ENCODE peak calls at places on chromosomes 1 and 21, in six cellular contexts. C, Z, G, V, W and E are unnamed samples. For H3K9me3, the result is how much of the 10 kb centered on the place peaks cover.

GRCh38 chr1:150543500-150544143 is 5.6 kb upstream of the ADAMTSL4 start:
- DNase-seq in W (peak), V (no peak), C (peak), G (no peak), Z (no peak), E (peak)

GRCh38 chr1:181392613-181393170 is 90.6 kb upstream of the CACNA1E start:
- DNase-seq in V (no peak), W (no peak), G (no peak), C (no peak), Z (no peak), E (no peak)

GRCh38 chr1:207839083-207839413 is 71.9 kb downstream of the CD34 start:
- DNase-seq in W (no peak), C (no peak), V (no peak), G (no peak), Z (no peak), E (no peak)

GRCh38 chr1:173418107-173418985 is 58.8 kb upstream of the PRDX6 start:
- DNase-seq in C (peak), W (no peak), V (no peak), Z (no peak), G (no peak), E (no peak)

GRCh38 chr1:6265173-6265572 is 4.3 kb upstream of the GPR153 start:
- DNase-seq in C (no peak), V (no peak), G (no peak), W (no peak), Z (no peak), E (no peak)

GRCh38 chr1:195188821-195189220 is 1419.4 kb downstream of the KCNT2 start:
- DNase-seq in V (no peak), W (no peak), Z (no peak), G (no peak), C (no peak), E (no peak)

GRCh38 chr1:201888282-201889033 is at the start of gene SHISA4:
- DNase-seq in Z (peak), C (peak), V (peak), W (peak), G (peak), E (peak)

GRCh38 chr1:55692721-55693120 is 477.6 kb upstream of the USP24 start:
- DNase-seq in C (no peak), G (no peak), Z (no peak), W (no peak), V (no peak), E (no peak)

GRCh38 chr21:34545079-34545884 is 33.3 kb upstream of the KCNE1 start:
- DNase-seq in G (no peak), V (peak), W (no peak), Z (peak), C (no peak), E (peak)

GRCh38 chr21:29342394-29342957 is 43.8 kb downstream of the BACH1 start:
- DNase-seq in C (no peak), G (no peak), W (peak), Z (no peak), V (peak), E (peak)

GRCh38 chr1:151993084-151993733 is 450 bp downstream of the S100A10 start:
- DNase-seq in Z (peak), V (no peak), W (peak), G (peak), C (peak), E (peak)

GRCh38 chr1:5999711-6000443 is 7.7 kb upstream of the NPHP4 start:
- DNase-seq in C (peak), V (peak), G (peak), W (no peak), Z (no peak), E (no peak)

GRCh38 chr1:45815667-45816458 is 12.5 kb downstream of the MAST2 start:
- DNase-seq in Z (no peak), G (no peak), W (no peak), C (no peak), V (no peak), E (no peak)

GRCh38 chr21:45329261-45330074 is 41.8 kb upstream of the POFUT2 start:
- DNase-seq in G (peak), C (peak), W (peak), V (peak), Z (no peak), E (peak)

GRCh38 chr1:23108918-23109533 is 59.6 kb downstream of the LUZP1 start:
- DNase-seq in G (no peak), V (no peak), W (no peak), C (no peak), Z (no peak), E (no peak)

GRCh38 chr1:237864338-237865244 is 26.1 kb downstream of the ZP4 start:
- DNase-seq in G (peak), V (peak), Z (peak), C (peak), W (peak), E (peak)

GRCh38 chr1:10651793-10652192 is 144.7 kb downstream of the CASZ1 start:
- DNase-seq in Z (no peak), V (peak), G (peak), C (no peak), W (no peak), E (no peak)

GRCh38 chr21:26800455-26801454 is 44.5 kb downstream of the ADAMTS1 start:
- DNase-seq in Z (no peak), W (no peak), V (no peak), G (no peak), C (no peak), E (no peak)

GRCh38 chr1:155970531-155971167 is 7.7 kb downstream of the ARHGEF2 start:
- DNase-seq in W (peak), G (no peak), C (peak), V (peak), Z (peak), E (no peak)

GRCh38 chr21:26781331-26781730 is 63.9 kb downstream of the ADAMTS1 start:
- DNase-seq in Z (no peak), V (no peak), W (no peak), G (no peak), C (no peak), E (no peak)

GRCh38 chr1:161770250-161770649 is 4.1 kb downstream of the ATF6 start:
- DNase-seq in G (no peak), Z (no peak), W (no peak), V (no peak), C (no peak), E (no peak)
- H3K4me3 ChIP-seq in G (no peak), Z (no peak), W (no peak), V (no peak), C (no peak), E (no peak)

GRCh38 chr1:8813016-8813763 is 4.2 kb downstream of the RERE start:
- DNase-seq in V (no peak), C (no peak), W (no peak), G (no peak), Z (no peak), E (no peak)
- H3K27ac ChIP-seq in V (no peak), C (peak), W (no peak), G (no peak), Z (no peak), E (no peak)

GRCh38 chr1:184608581-184608980 is 146.1 kb downstream of the EDEM3 start:
- DNase-seq in V (no peak), Z (no peak), C (no peak), W (no peak), G (no peak), E (no peak)

GRCh38 chr1:184608990-184609389 is 145.7 kb downstream of the EDEM3 start:
- DNase-seq in C (no peak), V (no peak), W (no peak), G (no peak), Z (no peak), E (no peak)

GRCh38 chr1:184604152-184604900 is 150.3 kb downstream of the EDEM3 start:
- DNase-seq in C (no peak), W (no peak), G (no peak), Z (no peak), V (no peak), E (no peak)

GRCh38 chr1:184606786-184607185 is 147.9 kb downstream of the EDEM3 start:
- DNase-seq in V (no peak), C (no peak), Z (no peak), G (no peak), W (no peak), E (no peak)

GRCh38 chr1:184605941-184606340 is 148.7 kb downstream of the EDEM3 start:
- DNase-seq in G (no peak), V (no peak), Z (no peak), C (no peak), W (no peak), E (no peak)
- H3K9me3 ChIP-seq in G (under half), V (under half), Z (under half), C (under half), W (under half), E (under half)

GRCh38 chr1:31701137-31701736 is 2.6 kb downstream of the COL16A1 start:
- DNase-seq in V (peak), Z (no peak), W (peak), G (peak), C (no peak), E (peak)
- H3K4me3 ChIP-seq in V (no peak), Z (no peak), W (no peak), G (no peak), C (no peak), E (no peak)

DNA sequence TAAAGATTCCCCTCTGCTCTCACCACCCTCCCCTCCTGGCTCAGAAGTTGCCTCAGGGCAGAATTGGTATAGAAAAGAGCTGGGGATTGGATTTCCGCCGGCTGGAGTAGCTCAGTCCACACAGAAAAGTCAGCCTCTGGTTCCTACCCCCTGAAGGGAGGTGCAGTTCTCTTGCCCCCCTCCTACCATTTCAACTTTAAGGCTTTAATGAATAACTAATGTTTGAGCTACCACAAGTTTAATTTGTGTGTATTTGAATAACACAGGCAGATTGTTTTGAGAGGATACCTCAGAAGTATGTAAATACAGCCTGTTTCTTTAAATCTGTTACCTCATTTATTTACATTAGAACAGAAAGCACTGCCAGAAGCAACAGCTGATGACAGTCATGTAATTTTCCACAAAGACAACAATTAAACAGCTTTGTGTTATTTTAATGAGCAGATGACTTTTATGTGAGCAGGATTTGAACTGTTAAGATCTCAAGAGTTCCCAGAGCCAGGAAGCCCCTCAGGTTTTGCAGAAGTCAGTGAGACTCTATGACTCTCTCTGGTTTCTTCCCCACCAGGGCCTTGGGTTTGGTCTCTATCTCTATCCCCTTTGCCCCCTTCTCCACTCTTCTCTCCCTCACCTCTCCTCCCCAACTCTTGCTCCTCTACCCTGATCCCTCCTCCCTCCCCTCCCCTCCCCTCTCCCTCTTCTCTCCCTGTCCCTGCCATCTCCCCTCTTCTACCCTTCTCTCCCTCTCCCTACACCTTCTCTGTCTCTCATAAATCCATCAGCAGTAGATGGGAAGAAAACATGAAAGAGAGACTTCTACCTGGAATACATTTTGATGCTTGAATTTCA is 26.3 kb downstream of the DUSP10 start:
- DNase-seq in C (no peak), G (no peak), W (no peak), Z (peak), V (no peak), E (no peak)
- H3K27ac ChIP-seq in C (no peak), G (no peak), W (no peak), Z (no peak), V (no peak), E (peak)